ENCODE peak calls at places on chromosomes 4 and X, in eight cellular contexts. X, U, M, L, D, I, W and F are unnamed samples.

GRCh38 chr4:184420881-184421416 is 53.4 kb downstream of the IRF2 start:
- DNase-seq in U (peak), L (no peak), X (no peak), D (no peak), M (no peak), I (no peak), W (no peak), F (no peak)

GRCh38 chr4:34196375-34196774 is 2047.9 kb downstream of the ARAP2 start:
- DNase-seq in W (no peak), X (no peak), I (peak), L (no peak), M (no peak), U (no peak), D (no peak), F (no peak)

GRCh38 chrX:16807976-16808542 is 21.8 kb downstream of the TXLNG start:
- DNase-seq in U (no peak), M (no peak), I (peak), W (no peak), D (peak), X (no peak), L (peak), F (peak)

GRCh38 chr4:89064848-89065247 is 7.9 kb upstream of the FAM13A start:
- DNase-seq in X (no peak), D (no peak), W (no peak), I (no peak), U (no peak), L (peak), M (no peak), F (no peak)

GRCh38 chr4:14361084-14361483 is 641.2 kb upstream of the CPEB2 start:
- DNase-seq in U (no peak), I (no peak), X (no peak), D (peak), M (no peak), W (no peak), L (no peak), F (no peak)

GRCh38 chrX:106481341-106481740 is 130.4 kb upstream of the RADX start:
- DNase-seq in L (peak), U (peak), D (peak), I (peak), W (no peak), X (no peak), M (no peak), F (peak)

GRCh38 chr4:136748165-136748564 is 784.1 kb downstream of the PCDH18 start:
- DNase-seq in X (no peak), D (no peak), L (no peak), U (no peak), W (no peak), I (no peak), M (no peak), F (no peak)

GRCh38 chr4:5952286-5953002 is 59.6 kb upstream of the CRMP1 start:
- DNase-seq in I (no peak), D (no peak), U (no peak), L (no peak), W (no peak), M (no peak), X (no peak), F (no peak)

GRCh38 chr4:183411291-183411861 is 33.1 kb upstream of the CDKN2AIP start:
- DNase-seq in X (no peak), L (no peak), I (no peak), M (no peak), U (no peak), D (peak), W (no peak), F (peak)

DNA sequence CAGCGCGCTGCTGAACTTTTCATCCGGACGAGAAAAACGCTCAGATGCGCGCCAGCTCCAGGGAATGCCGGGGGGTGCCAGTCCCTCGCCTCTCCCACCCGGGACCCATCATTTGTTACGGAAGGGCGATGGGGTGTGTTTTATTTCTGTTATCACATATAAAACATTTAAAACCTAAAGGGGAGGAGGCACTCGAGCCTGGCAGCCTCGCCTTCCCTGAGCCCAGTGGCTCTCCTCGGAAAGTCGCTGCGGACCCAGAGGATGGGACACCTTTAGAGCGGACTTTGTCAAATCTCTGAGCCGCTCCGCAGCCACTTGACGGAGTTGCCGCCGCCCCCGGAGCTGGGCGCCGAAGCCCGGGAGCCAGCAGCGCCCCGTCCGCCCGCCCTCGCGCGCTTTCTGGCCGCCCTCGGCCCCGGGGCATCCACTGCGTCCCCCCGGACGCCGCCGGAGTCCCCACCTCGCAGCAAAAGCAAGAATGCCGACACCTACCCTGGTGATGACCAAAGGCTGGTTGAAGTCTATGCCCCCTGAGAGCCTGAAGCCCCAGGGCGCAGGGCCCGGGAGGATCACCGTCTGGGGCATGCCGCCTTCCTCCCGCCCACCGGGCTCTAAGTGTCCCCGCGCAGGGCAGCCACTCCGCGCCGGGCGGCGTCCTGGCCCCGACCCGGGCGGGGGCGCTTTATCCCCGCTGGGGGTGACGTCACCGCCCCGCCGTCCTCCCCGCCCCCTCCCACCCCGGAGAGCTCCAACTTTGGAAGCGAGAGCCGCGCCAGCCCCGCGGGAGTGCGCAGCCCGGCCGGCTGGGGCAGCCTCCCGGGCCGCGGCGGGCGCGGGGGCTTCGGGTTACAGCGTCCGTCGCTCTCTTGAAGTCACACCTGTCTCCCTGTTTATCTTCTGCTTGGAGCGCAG is at the start of gene PDLIM3:
- DNase-seq in X (peak), I (peak), L (peak), M (peak), U (peak), D (peak), W (peak), F (peak)
- TF ChIP-seq CTCF in X (no peak), I (no peak), L (no peak), M (no peak), U (no peak), D (no peak), W (no peak), F (no peak)

GRCh38 chr4:121514443-121514842 is 133.6 kb upstream of the QRFPR start:
- DNase-seq in D (no peak), M (no peak), L (no peak), W (no peak), I (no peak), X (no peak), U (no peak), F (no peak)
- TF ChIP-seq CTCF in D (no peak), M (no peak), L (no peak), W (no peak), I (no peak), X (no peak), U (no peak), F (no peak)

GRCh38 chr4:59966758-59967157 is 1233.4 kb upstream of the ADGRL3 start:
- DNase-seq in M (no peak), I (no peak), W (no peak), X (no peak), L (no peak), U (no peak), D (no peak), F (no peak)
- TF ChIP-seq CTCF in M (no peak), I (no peak), W (no peak), X (no peak), L (no peak), U (no peak), D (no peak), F (no peak)

GRCh38 chrX:115040417-115040816 is 23.0 kb upstream of the IL13RA2 start:
- DNase-seq in W (no peak), M (no peak), D (no peak), I (no peak), U (no peak), L (no peak), X (no peak), F (no peak)
- TF ChIP-seq CTCF in W (no peak), M (no peak), D (no peak), I (no peak), U (no peak), L (no peak), X (no peak), F (no peak)

GRCh38 chr4:87058272-87059073 is 123.7 kb downstream of the AFF1 start:
- DNase-seq in U (no peak), I (no peak), W (no peak), X (no peak), M (no peak), D (peak), L (no peak), F (peak)
- TF ChIP-seq CTCF in U (no peak), I (peak), W (no peak), X (peak), M (no peak), D (no peak), L (peak), F (no peak)

GRCh38 chrX:137052641-137053235 is 18.9 kb upstream of the GPR101 start:
- DNase-seq in X (no peak), I (peak), M (no peak), U (no peak), D (no peak), L (no peak), W (no peak), F (no peak)

DNA sequence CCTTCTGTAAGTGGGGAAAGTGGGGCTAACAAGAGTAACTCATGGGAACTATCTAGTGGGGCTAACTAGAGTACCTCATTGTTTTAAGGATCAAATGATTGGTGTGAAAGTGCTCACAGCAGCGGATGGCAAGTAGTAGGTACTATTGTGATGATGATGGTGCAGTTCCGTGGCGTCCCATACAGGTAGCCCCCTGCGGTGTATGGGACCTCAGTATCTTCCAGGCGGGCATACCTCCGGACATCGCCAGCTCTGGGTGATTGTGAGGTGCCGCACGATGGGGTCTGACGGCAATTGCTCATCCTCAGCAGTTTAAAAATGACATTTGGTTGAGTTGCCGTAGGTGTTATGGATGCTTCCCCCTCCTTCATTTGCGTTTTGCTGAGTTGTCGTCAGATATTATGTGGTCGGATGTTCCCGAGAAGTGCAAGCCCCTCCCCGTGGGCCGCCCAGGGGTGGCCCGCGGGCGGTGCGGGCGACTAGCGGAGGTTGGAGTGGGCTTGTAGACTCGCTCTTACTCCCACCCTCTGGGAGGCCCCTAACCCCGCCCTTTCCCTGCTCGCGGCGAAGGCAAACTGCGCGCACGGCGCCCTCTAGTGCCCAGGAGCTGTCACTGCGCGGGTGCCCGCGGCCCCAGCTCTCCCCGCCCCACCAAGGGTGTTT is 18.3 kb upstream of the GPR101 start:
- DNase-seq in I (peak), W (peak), M (peak), U (peak), L (peak), D (peak), X (peak), F (peak)
- TF ChIP-seq CTCF in I (peak), W (peak), M (peak), U (peak), L (peak), D (peak), X (peak), F (peak)

GRCh38 chr4:138050601-138051000 is 191.5 kb downstream of the SLC7A11 start:
- DNase-seq in W (no peak), X (no peak), M (no peak), I (no peak), L (no peak), D (no peak), U (no peak), F (no peak)
- TF ChIP-seq CTCF in W (no peak), X (no peak), M (no peak), I (no peak), L (no peak), D (no peak), U (no peak), F (no peak)

DNA sequence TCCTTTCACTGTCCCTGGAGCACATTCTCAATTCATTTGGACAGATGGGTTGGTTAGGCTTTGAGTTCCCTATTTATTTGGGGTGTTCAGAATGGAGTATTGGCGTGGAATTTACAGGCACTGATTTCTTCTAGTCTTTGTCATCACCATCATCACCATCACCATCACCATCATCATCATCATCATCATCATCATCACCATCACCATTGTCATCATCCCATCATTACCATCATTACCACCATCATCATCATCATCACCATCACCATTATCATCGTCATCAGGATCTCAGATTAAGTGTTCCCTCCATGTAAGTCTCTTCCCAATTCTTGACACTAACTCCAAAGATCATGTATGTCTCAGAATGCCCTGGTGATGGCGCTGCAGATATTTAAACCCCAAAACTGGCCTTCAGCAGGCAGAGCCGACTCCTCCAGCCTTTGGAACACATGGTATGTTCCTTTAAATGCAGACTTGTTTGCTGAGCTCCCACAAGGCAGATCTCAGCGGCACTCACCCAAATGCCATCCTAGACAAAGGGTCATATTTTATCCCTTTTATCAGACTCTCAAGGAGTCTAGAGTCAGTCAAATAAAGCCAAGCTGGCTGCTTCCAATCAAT is 19.8 kb upstream of the FAM9A start:
- DNase-seq in X (no peak), M (no peak), W (no peak), D (peak), L (no peak), I (peak), U (no peak), F (no peak)
- TF ChIP-seq CTCF in X (no peak), M (no peak), W (no peak), D (no peak), L (no peak), I (peak), U (no peak), F (no peak)

GRCh38 chr4:2175990-2176698 is 65.8 kb downstream of the HAUS3 start:
- DNase-seq in W (no peak), L (no peak), X (no peak), M (no peak), D (no peak), I (no peak), U (no peak), F (no peak)

GRCh38 chr4:2180410-2180809 is 61.5 kb downstream of the HAUS3 start:
- DNase-seq in X (no peak), W (no peak), M (no peak), I (no peak), D (no peak), L (no peak), U (no peak), F (no peak)

GRCh38 chr4:2179717-2180116 is 62.2 kb downstream of the HAUS3 start:
- DNase-seq in D (no peak), I (no peak), L (no peak), X (no peak), M (no peak), W (no peak), U (no peak), F (no peak)

GRCh38 chr4:2178986-2179385 is 62.9 kb downstream of the HAUS3 start:
- DNase-seq in U (no peak), L (no peak), X (no peak), W (no peak), I (no peak), D (no peak), M (no peak), F (no peak)

DNA sequence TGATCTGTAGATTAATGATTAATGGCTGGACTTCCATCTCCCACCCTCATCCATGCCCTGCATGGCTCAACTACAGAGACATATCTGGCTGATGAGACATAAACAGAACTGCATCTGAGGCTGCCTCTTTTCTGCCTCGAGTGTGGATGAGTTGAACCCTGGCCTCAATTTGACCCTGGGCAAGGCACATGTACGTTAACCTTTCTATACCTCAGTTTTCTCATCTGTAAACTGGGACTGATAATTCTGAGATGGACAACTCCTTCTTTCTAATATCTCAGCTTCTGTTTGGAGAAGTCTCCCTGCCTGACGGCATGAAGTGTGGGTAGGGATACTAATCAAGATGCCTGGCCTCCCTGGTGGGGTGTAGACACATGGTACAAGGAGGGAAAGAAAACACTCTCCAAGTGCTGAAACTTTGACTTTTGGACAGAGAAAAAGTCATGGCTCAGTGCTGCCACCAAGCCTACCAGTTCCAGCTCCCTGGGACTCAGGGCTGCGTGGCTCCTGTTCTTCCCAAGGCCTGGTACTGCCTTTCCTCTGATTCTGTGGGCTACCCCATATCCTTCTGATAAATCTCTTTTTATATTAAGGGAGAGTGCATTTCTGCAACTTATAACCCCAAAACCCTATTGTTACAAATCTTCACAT is 64.4 kb downstream of the HAUS3 start:
- DNase-seq in U (no peak), X (no peak), I (no peak), W (no peak), L (peak), M (no peak), D (no peak), F (no peak)
- TF ChIP-seq CTCF in U (no peak), X (no peak), I (peak), W (no peak), L (peak), M (no peak), D (no peak), F (no peak)